ENCODE peak calls at places on chromosomes 13 and 19, in five cellular contexts. E is germinal center; J is activated CD4-positive, alpha-beta T cell treated with anti-CD3 and anti-CD28 coated beads, Interleukin-2, amount 50 U/mL, for 1 hour; U is brain microvascular endothelial cell; K is nephron progenitor cell. G is an unnamed sample.

GRCh38 chr19:13093407-13094284 is 9.0 kb downstream of the LYL1 start:
- DNase-seq in J (peak; percentile 79), U (peak; percentile 68), K (peak; percentile 84), E (peak; percentile 90), G (peak; percentile 75)

GRCh38 chr19:35470128-35470527 is 20.1 kb downstream of the KRTDAP start:
- DNase-seq in U (no peak), K (no peak), E (no peak), J (no peak), G (no peak)

GRCh38 chr13:86087241-86087640 is 288.0 kb upstream of the SLITRK6 start:
- DNase-seq in U (no peak), K (no peak), J (no peak), E (no peak), G (no peak)

GRCh38 chr13:40580566-40581276 is 85.7 kb downstream of the FOXO1 start:
- DNase-seq in U (no peak), E (no peak), K (no peak), J (no peak), G (no peak)

GRCh38 chr13:106520205-106521004 is 15.1 kb downstream of the EFNB2 start:
- DNase-seq in K (no peak), E (no peak), U (no peak), J (no peak), G (peak; percentile 37)

GRCh38 chr13:102055116-102055515 is 346.7 kb downstream of the FGF14 start:
- DNase-seq in U (no peak), J (no peak), K (no peak), E (no peak), G (no peak)

GRCh38 chr13:111584101-111584500 is 263.7 kb downstream of the TEX29 start:
- DNase-seq in J (no peak), U (no peak), K (no peak), E (no peak), G (no peak)

GRCh38 chr19:6271721-6272410 is 7.9 kb downstream of the MLLT1 start:
- DNase-seq in U (no peak), E (no peak), J (no peak), K (no peak), G (no peak)

GRCh38 chr19:45947926-45948325 is 25.7 kb downstream of the NOVA2 start:
- DNase-seq in J (no peak), U (no peak), E (no peak), K (no peak), G (no peak)

GRCh38 chr13:113552079-113552478 is 32.5 kb upstream of the TFDP1 start:
- DNase-seq in E (no peak), J (no peak), U (no peak), K (no peak), G (no peak)

GRCh38 chr13:50629497-50629896 is 214.0 kb downstream of the DLEU7 start:
- DNase-seq in E (no peak), K (no peak), J (no peak), U (no peak), G (no peak)

GRCh38 chr19:56884481-56884880 is 44.0 kb upstream of the PEG3 start:
- DNase-seq in E (no peak), U (no peak), K (no peak), J (no peak), G (no peak)

GRCh38 chr19:16070366-16070990 is 5.8 kb upstream of the TPM4 start:
- DNase-seq in U (no peak), J (peak; percentile 83), K (no peak), E (peak; percentile 91), G (no peak)

GRCh38 chr13:37701972-37702371 is 103.4 kb upstream of the POSTN start:
- DNase-seq in E (no peak), U (peak; percentile 98), K (no peak), J (no peak), G (no peak)

GRCh38 chr19:38634757-38635482 is 12.5 kb upstream of the ACTN4 start:
- DNase-seq in U (peak; percentile 49), K (peak; percentile 86), J (peak; percentile 73), E (peak; percentile 84), G (no peak)

GRCh38 chr19:17777840-17778620 is 16.9 kb upstream of the B3GNT3 start:
- DNase-seq in U (peak; percentile 61), K (peak; percentile 80), E (peak; percentile 63), J (peak; percentile 29), G (no peak)

GRCh38 chr13:47256618-47257017 is 359.8 kb upstream of the HTR2A start:
- DNase-seq in U (peak; percentile 63), K (no peak), E (no peak), J (no peak), G (no peak)

GRCh38 chr13:97347255-97347653 is 86.7 kb upstream of the RAP2A start:
- DNase-seq in U (no peak), J (no peak), E (no peak), K (no peak), G (no peak)

GRCh38 chr13:30255696-30256095 is 51.7 kb downstream of the KATNAL1 start:
- DNase-seq in K (no peak), E (no peak), J (no peak), U (no peak), G (no peak)

GRCh38 chr13:24217601-24218281 is 57.2 kb downstream of the SPATA13 start:
- DNase-seq in E (no peak), K (no peak), U (no peak), J (no peak), G (peak; percentile 60)

GRCh38 chr19:39544201-39544903 is 4.4 kb upstream of the EID2 start:
- DNase-seq in E (no peak), K (no peak), U (no peak), J (no peak), G (no peak)

GRCh38 chr13:20118268-20119140 is 42.3 kb downstream of the GJA3 start:
- DNase-seq in K (peak; percentile 52), E (peak; percentile 45), J (peak; percentile 43), U (no peak), G (peak; percentile 36)

GRCh38 chr13:25422153-25422552 is 50.4 kb downstream of the ATP8A2 start:
- DNase-seq in K (no peak), E (no peak), J (no peak), U (no peak), G (no peak)

GRCh38 chr13:110485604-110486003 is 75.9 kb downstream of the RAB20 start:
- DNase-seq in E (no peak), U (no peak), K (peak; percentile 67), J (no peak), G (no peak)

GRCh38 chr13:59012731-59013130 is 1151.0 kb downstream of the DIAPH3 start:
- DNase-seq in U (no peak), J (no peak), E (no peak), K (no peak), G (no peak)

GRCh38 chr13:65034266-65034665 is 2195.9 kb downstream of the PCDH9 start:
- DNase-seq in E (no peak), K (no peak), U (no peak), J (no peak), G (no peak)

GRCh38 chr13:113299951-113300350 is 2.9 kb downstream of the LAMP1 start:
- DNase-seq in E (no peak), K (no peak), U (no peak), J (no peak), G (no peak)

GRCh38 chr19:18388328-18389094 is 2.6 kb downstream of the GDF15 start:
- DNase-seq in J (peak; percentile 75), U (no peak), K (peak; percentile 91), E (peak; percentile 91), G (peak; percentile 78)

GRCh38 chr19:54136086-54136863 is 1.3 kb upstream of the CNOT3 start:
- DNase-seq in J (no peak), E (no peak), U (no peak), K (no peak), G (no peak)

GRCh38 chr13:41652735-41653361 is 195.5 kb downstream of the RGCC start:
- DNase-seq in K (peak; percentile 15), E (peak; percentile 20), J (peak; percentile 42), U (no peak), G (peak; percentile 32)

GRCh38 chr19:16073988-16074387 is 2.3 kb upstream of the TPM4 start:
- DNase-seq in K (no peak), E (no peak), J (no peak), U (no peak), G (no peak)

GRCh38 chr19:11142528-11143171 is 12.9 kb downstream of the SPC24 start:
- DNase-seq in U (peak; percentile 93), K (peak; percentile 40), J (no peak), E (no peak), G (peak; percentile 20)

GRCh38 chr13:99982021-99982740 is 597 bp downstream of the ZIC2 start:
- DNase-seq in U (no peak), J (no peak), K (peak; percentile 61), E (no peak), G (no peak)

GRCh38 chr19:19406878-19407639 is 1.6 kb downstream of the GATAD2A start:
- DNase-seq in K (no peak), U (peak; percentile 41), E (no peak), J (peak; percentile 56), G (no peak)

GRCh38 chr13:106599875-106600797 is 32.2 kb upstream of the ARGLU1 start:
- DNase-seq in J (no peak), K (no peak), U (peak; percentile 84), E (no peak), G (no peak)